ENCODE peak calls at places on chromosomes 1 and 21, in five cellular contexts. One of them, this sample, is unnamed.
A peak's percentile ranks its signal among the peaks of the same experiment; 100 is the strongest.

GRCh38 chr1:244207042-244207934 is 156.2 kb downstream of the ZBTB18 start:
- DNase-seq in heart left ventricle: peak; percentile 42
- DNase-seq in CD8-positive, alpha-beta T cell: no peak
- DNase-seq in tibial artery: no peak
- DNase-seq in OCI-LY7: no peak
- DNase-seq in this sample: peak; percentile 37

GRCh38 chr21:32073190-32073589 is 200.4 kb downstream of the HUNK start:
- DNase-seq in heart left ventricle: no peak
- DNase-seq in CD8-positive, alpha-beta T cell: no peak
- DNase-seq in tibial artery: no peak
- DNase-seq in OCI-LY7: no peak
- DNase-seq in this sample: no peak

GRCh38 chr1:1680031-1680911 is 12.3 kb downstream of the SLC35E2B start:
- DNase-seq in heart left ventricle: peak; percentile 13
- DNase-seq in CD8-positive, alpha-beta T cell: no peak
- DNase-seq in tibial artery: peak; percentile 34
- DNase-seq in OCI-LY7: no peak
- DNase-seq in this sample: peak; percentile 6

GRCh38 chr1:153565529-153566374 is at the start of gene S100A2:
- DNase-seq in heart left ventricle: peak; percentile 52
- DNase-seq in CD8-positive, alpha-beta T cell: no peak
- DNase-seq in tibial artery: peak; percentile 89
- DNase-seq in OCI-LY7: no peak
- DNase-seq in this sample: no peak

GRCh38 chr1:55245781-55246180 is 30.6 kb upstream of the USP24 start:
- DNase-seq in heart left ventricle: no peak
- DNase-seq in CD8-positive, alpha-beta T cell: no peak
- DNase-seq in tibial artery: no peak
- DNase-seq in OCI-LY7: no peak
- DNase-seq in this sample: no peak

GRCh38 chr1:215484111-215484914 is 82.8 kb upstream of the KCTD3 start:
- DNase-seq in heart left ventricle: no peak
- DNase-seq in CD8-positive, alpha-beta T cell: no peak
- DNase-seq in tibial artery: no peak
- DNase-seq in OCI-LY7: no peak
- DNase-seq in this sample: no peak

GRCh38 chr1:198465201-198466144 is 75.0 kb downstream of the ATP6V1G3 start:
- DNase-seq in heart left ventricle: no peak
- DNase-seq in CD8-positive, alpha-beta T cell: no peak
- DNase-seq in tibial artery: no peak
- DNase-seq in OCI-LY7: peak; percentile 62
- DNase-seq in this sample: no peak

GRCh38 chr1:9196129-9197040 is 38.2 kb upstream of the H6PD start:
- DNase-seq in heart left ventricle: peak; percentile 82
- DNase-seq in CD8-positive, alpha-beta T cell: peak; percentile 71
- DNase-seq in tibial artery: peak; percentile 74
- DNase-seq in OCI-LY7: peak; percentile 70
- DNase-seq in this sample: peak; percentile 63

GRCh38 chr1:234955107-234955731 is 173.4 kb downstream of the TOMM20 start:
- DNase-seq in heart left ventricle: peak; percentile 91
- DNase-seq in CD8-positive, alpha-beta T cell: peak; percentile 60
- DNase-seq in tibial artery: peak; percentile 83
- DNase-seq in OCI-LY7: peak; percentile 44
- DNase-seq in this sample: peak; percentile 81

GRCh38 chr1:77538956-77539509 is 143.4 kb downstream of the ZZZ3 start:
- DNase-seq in heart left ventricle: peak; percentile 33
- DNase-seq in CD8-positive, alpha-beta T cell: no peak
- DNase-seq in tibial artery: no peak
- DNase-seq in OCI-LY7: no peak
- DNase-seq in this sample: no peak

GRCh38 chr1:111723091-111723806 is 15.9 kb downstream of the INKA2 start:
- DNase-seq in heart left ventricle: no peak
- DNase-seq in CD8-positive, alpha-beta T cell: no peak
- DNase-seq in tibial artery: no peak
- DNase-seq in OCI-LY7: no peak
- DNase-seq in this sample: no peak

GRCh38 chr1:84632975-84633427 is 57.3 kb downstream of the SSX2IP start:
- DNase-seq in heart left ventricle: no peak
- DNase-seq in CD8-positive, alpha-beta T cell: no peak
- DNase-seq in tibial artery: no peak
- DNase-seq in OCI-LY7: no peak
- DNase-seq in this sample: no peak

GRCh38 chr1:18373882-18374493 is 106.7 kb upstream of the KLHDC7A start:
- DNase-seq in heart left ventricle: no peak
- DNase-seq in CD8-positive, alpha-beta T cell: no peak
- DNase-seq in tibial artery: no peak
- DNase-seq in OCI-LY7: peak; percentile 26
- DNase-seq in this sample: no peak

GRCh38 chr1:237223419-237223818 is 181.4 kb downstream of the RYR2 start:
- DNase-seq in heart left ventricle: no peak
- DNase-seq in CD8-positive, alpha-beta T cell: no peak
- DNase-seq in tibial artery: no peak
- DNase-seq in OCI-LY7: no peak
- DNase-seq in this sample: no peak

GRCh38 chr1:213499444-213499843 is 448.4 kb downstream of the RPS6KC1 start:
- DNase-seq in heart left ventricle: no peak
- DNase-seq in CD8-positive, alpha-beta T cell: no peak
- DNase-seq in tibial artery: no peak
- DNase-seq in OCI-LY7: no peak
- DNase-seq in this sample: no peak

GRCh38 chr1:216686860-216687545 is 36.2 kb downstream of the ESRRG start:
- DNase-seq in heart left ventricle: peak; percentile 27
- DNase-seq in CD8-positive, alpha-beta T cell: no peak
- DNase-seq in tibial artery: no peak
- DNase-seq in OCI-LY7: no peak
- DNase-seq in this sample: no peak

GRCh38 chr1:172163479-172164215 is 256.8 kb upstream of the C1orf105 start:
- DNase-seq in heart left ventricle: no peak
- DNase-seq in CD8-positive, alpha-beta T cell: no peak
- DNase-seq in tibial artery: no peak
- DNase-seq in OCI-LY7: no peak
- DNase-seq in this sample: no peak

GRCh38 chr1:179251675-179252074 is 22.2 kb upstream of the ABL2 start:
- DNase-seq in heart left ventricle: no peak
- DNase-seq in CD8-positive, alpha-beta T cell: no peak
- DNase-seq in tibial artery: no peak
- DNase-seq in OCI-LY7: peak; percentile 25
- DNase-seq in this sample: no peak

GRCh38 chr21:31397939-31398338 is 53.9 kb upstream of the TIAM1 start:
- DNase-seq in heart left ventricle: no peak
- DNase-seq in CD8-positive, alpha-beta T cell: peak; percentile 65
- DNase-seq in tibial artery: peak; percentile 11
- DNase-seq in OCI-LY7: peak; percentile 81
- DNase-seq in this sample: no peak

GRCh38 chr1:41021526-41022308 is at the start of gene SLFNL1:
- DNase-seq in heart left ventricle: peak; percentile 46
- DNase-seq in CD8-positive, alpha-beta T cell: no peak
- DNase-seq in tibial artery: peak; percentile 62
- DNase-seq in OCI-LY7: no peak
- DNase-seq in this sample: peak; percentile 40

GRCh38 chr1:78500529-78500928 is 9.8 kb downstream of the PTGFR start:
- DNase-seq in heart left ventricle: no peak
- DNase-seq in CD8-positive, alpha-beta T cell: no peak
- DNase-seq in tibial artery: no peak
- DNase-seq in OCI-LY7: no peak
- DNase-seq in this sample: no peak

GRCh38 chr1:53944469-53945182 is 873 bp downstream of the IFT25 start:
- DNase-seq in heart left ventricle: no peak
- DNase-seq in CD8-positive, alpha-beta T cell: no peak
- DNase-seq in tibial artery: no peak
- DNase-seq in OCI-LY7: no peak
- DNase-seq in this sample: no peak

GRCh38 chr1:26574690-26575349 is 45.3 kb downstream of the RPS6KA1 start:
- DNase-seq in heart left ventricle: peak; percentile 43
- DNase-seq in CD8-positive, alpha-beta T cell: no peak
- DNase-seq in tibial artery: no peak
- DNase-seq in OCI-LY7: no peak
- DNase-seq in this sample: no peak

GRCh38 chr1:30881266-30882181 is 27.0 kb downstream of the SDC3 start:
- DNase-seq in heart left ventricle: no peak
- DNase-seq in CD8-positive, alpha-beta T cell: no peak
- DNase-seq in tibial artery: no peak
- DNase-seq in OCI-LY7: peak; percentile 68
- DNase-seq in this sample: no peak

GRCh38 chr1:9700340-9700739 is 48.8 kb downstream of the PIK3CD start:
- DNase-seq in heart left ventricle: no peak
- DNase-seq in CD8-positive, alpha-beta T cell: no peak
- DNase-seq in tibial artery: no peak
- DNase-seq in OCI-LY7: no peak
- DNase-seq in this sample: no peak

GRCh38 chr1:60068393-60069045 is 5.1 kb downstream of the C1orf87 start:
- DNase-seq in heart left ventricle: no peak
- DNase-seq in CD8-positive, alpha-beta T cell: no peak
- DNase-seq in tibial artery: no peak
- DNase-seq in OCI-LY7: no peak
- DNase-seq in this sample: no peak

GRCh38 chr21:34670962-34671348 is 2.2 kb downstream of the CLIC6 start:
- DNase-seq in heart left ventricle: no peak
- DNase-seq in CD8-positive, alpha-beta T cell: no peak
- DNase-seq in tibial artery: no peak
- DNase-seq in OCI-LY7: no peak
- DNase-seq in this sample: no peak

GRCh38 chr1:237891979-237892378 is 1.3 kb upstream of the ZP4 start:
- DNase-seq in heart left ventricle: no peak
- DNase-seq in CD8-positive, alpha-beta T cell: no peak
- DNase-seq in tibial artery: no peak
- DNase-seq in OCI-LY7: no peak
- DNase-seq in this sample: no peak

GRCh38 chr1:31934706-31935629 is 3.2 kb downstream of the PTP4A2 start:
- DNase-seq in heart left ventricle: no peak
- DNase-seq in CD8-positive, alpha-beta T cell: no peak
- DNase-seq in tibial artery: no peak
- DNase-seq in OCI-LY7: peak; percentile 62
- DNase-seq in this sample: no peak

GRCh38 chr1:10737268-10737624 is 59.2 kb downstream of the CASZ1 start:
- DNase-seq in heart left ventricle: peak; percentile 82
- DNase-seq in CD8-positive, alpha-beta T cell: no peak
- DNase-seq in tibial artery: no peak
- DNase-seq in OCI-LY7: no peak
- DNase-seq in this sample: peak; percentile 57

GRCh38 chr1:242205622-242206489 is 207.0 kb upstream of the MAP1LC3C start:
- DNase-seq in heart left ventricle: no peak
- DNase-seq in CD8-positive, alpha-beta T cell: no peak
- DNase-seq in tibial artery: no peak
- DNase-seq in OCI-LY7: no peak
- DNase-seq in this sample: no peak

GRCh38 chr1:29415156-29415830 is 179.0 kb downstream of the PTPRU start:
- DNase-seq in heart left ventricle: no peak
- DNase-seq in CD8-positive, alpha-beta T cell: peak; percentile 32
- DNase-seq in tibial artery: no peak
- DNase-seq in OCI-LY7: no peak
- DNase-seq in this sample: no peak

GRCh38 chr1:29417558-29417858 is 181.2 kb downstream of the PTPRU start:
- DNase-seq in heart left ventricle: no peak
- DNase-seq in CD8-positive, alpha-beta T cell: no peak
- DNase-seq in tibial artery: no peak
- DNase-seq in OCI-LY7: no peak
- DNase-seq in this sample: no peak

GRCh38 chr1:29416825-29417557 is 180.7 kb downstream of the PTPRU start:
- DNase-seq in heart left ventricle: no peak
- DNase-seq in CD8-positive, alpha-beta T cell: peak; percentile 43
- DNase-seq in tibial artery: no peak
- DNase-seq in OCI-LY7: no peak
- DNase-seq in this sample: no peak

GRCh38 chr1:29415861-29416260 is 179.5 kb downstream of the PTPRU start:
- DNase-seq in heart left ventricle: no peak
- DNase-seq in CD8-positive, alpha-beta T cell: no peak
- DNase-seq in tibial artery: no peak
- DNase-seq in OCI-LY7: no peak
- DNase-seq in this sample: no peak

GRCh38 chr1:29416267-29416666 is 179.9 kb downstream of the PTPRU start:
- DNase-seq in heart left ventricle: no peak
- DNase-seq in CD8-positive, alpha-beta T cell: no peak
- DNase-seq in tibial artery: no peak
- DNase-seq in OCI-LY7: no peak
- DNase-seq in this sample: no peak
- TF ChIP-seq CTCF in heart left ventricle: no peak
- TF ChIP-seq CTCF in CD8-positive, alpha-beta T cell: no peak
- TF ChIP-seq CTCF in tibial artery: no peak
- TF ChIP-seq CTCF in OCI-LY7: no peak
- TF ChIP-seq CTCF in this sample: peak; percentile 21

GRCh38 chr1:183956559-183957188 is 80.9 kb downstream of the COLGALT2 start:
- DNase-seq in heart left ventricle: no peak
- DNase-seq in CD8-positive, alpha-beta T cell: peak; percentile 72
- DNase-seq in tibial artery: no peak
- DNase-seq in OCI-LY7: peak; percentile 66
- DNase-seq in this sample: no peak
- TF ChIP-seq CTCF in heart left ventricle: no peak
- TF ChIP-seq CTCF in CD8-positive, alpha-beta T cell: no peak
- TF ChIP-seq CTCF in tibial artery: no peak
- TF ChIP-seq CTCF in OCI-LY7: peak; percentile 45
- TF ChIP-seq CTCF in this sample: no peak

GRCh38 chr1:51628715-51629590 is 12.1 kb downstream of the OSBPL9 start:
- DNase-seq in heart left ventricle: no peak
- DNase-seq in CD8-positive, alpha-beta T cell: no peak
- DNase-seq in tibial artery: no peak
- DNase-seq in OCI-LY7: no peak
- DNase-seq in this sample: no peak

GRCh38 chr1:51630393-51630792 is 13.5 kb downstream of the OSBPL9 start:
- DNase-seq in heart left ventricle: no peak
- DNase-seq in CD8-positive, alpha-beta T cell: no peak
- DNase-seq in tibial artery: no peak
- DNase-seq in OCI-LY7: no peak
- DNase-seq in this sample: no peak

GRCh38 chr1:51629918-51630317 is 13.0 kb downstream of the OSBPL9 start:
- DNase-seq in heart left ventricle: no peak
- DNase-seq in CD8-positive, alpha-beta T cell: no peak
- DNase-seq in tibial artery: no peak
- DNase-seq in OCI-LY7: no peak
- DNase-seq in this sample: no peak

GRCh38 chr1:51624851-51625250 is 8.0 kb downstream of the OSBPL9 start:
- DNase-seq in heart left ventricle: no peak
- DNase-seq in CD8-positive, alpha-beta T cell: no peak
- DNase-seq in tibial artery: no peak
- DNase-seq in OCI-LY7: no peak
- DNase-seq in this sample: no peak

DNA sequence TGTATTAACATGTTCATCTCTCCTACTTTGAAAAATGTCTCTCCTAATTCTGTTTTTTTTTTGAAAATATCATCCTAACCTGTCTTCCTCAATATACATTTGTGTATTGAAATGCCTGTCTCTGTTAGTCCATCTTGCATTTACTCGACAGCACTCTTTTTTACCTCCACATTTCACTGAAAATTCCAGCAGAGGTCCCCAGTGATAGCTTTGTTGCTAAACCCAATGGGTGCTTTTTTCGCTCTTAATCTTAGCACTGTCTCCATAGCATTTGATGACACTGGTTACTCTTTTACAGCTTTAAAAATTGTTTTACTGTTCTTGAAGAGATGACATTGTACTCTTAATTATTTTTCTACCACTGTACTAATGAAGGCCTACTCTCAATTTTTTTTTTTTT is 10.8 kb downstream of the OSBPL9 start:
- DNase-seq in heart left ventricle: no peak
- DNase-seq in CD8-positive, alpha-beta T cell: no peak
- DNase-seq in tibial artery: no peak
- DNase-seq in OCI-LY7: peak; percentile 50
- DNase-seq in this sample: no peak
- TF ChIP-seq CTCF in heart left ventricle: no peak
- TF ChIP-seq CTCF in CD8-positive, alpha-beta T cell: no peak
- TF ChIP-seq CTCF in tibial artery: peak; percentile 55
- TF ChIP-seq CTCF in OCI-LY7: peak; percentile 77
- TF ChIP-seq CTCF in this sample: peak; percentile 56

GRCh38 chr21:42512346-42513034 is 1.2 kb upstream of the SLC37A1 start:
- DNase-seq in heart left ventricle: no peak
- DNase-seq in CD8-positive, alpha-beta T cell: no peak
- DNase-seq in tibial artery: peak; percentile 60
- DNase-seq in OCI-LY7: no peak
- DNase-seq in this sample: no peak
- TF ChIP-seq CTCF in heart left ventricle: no peak
- TF ChIP-seq CTCF in CD8-positive, alpha-beta T cell: no peak
- TF ChIP-seq CTCF in tibial artery: no peak
- TF ChIP-seq CTCF in OCI-LY7: no peak
- TF ChIP-seq CTCF in this sample: no peak

This sample was measured in left ventricle myocardium inferior.